ENCODE peak calls at places on chromosome 4, in seven cellular contexts. B, X, A, W, L, C and O are unnamed samples. For H3K4me1, the result is how much of the 10 kb centered on the place peaks cover.

GRCh38 chr4:158775091-158775651 is 6.3 kb downstream of the FNIP2 start:
- DNase-seq in W (no peak), C (no peak), X (no peak), B (no peak), A (no peak), L (no peak), O (no peak)

GRCh38 chr4:175290401-175290800 is 372.2 kb downstream of the ADAM29 start:
- DNase-seq in W (no peak), C (no peak), X (no peak), B (no peak), A (no peak), L (no peak), O (no peak)

GRCh38 chr4:42781325-42781724 is 111.2 kb upstream of the GRXCR1 start:
- DNase-seq in L (no peak), A (no peak), X (no peak), B (no peak), W (no peak), C (no peak), O (no peak)

GRCh38 chr4:135073389-135073788 is 871.8 kb upstream of the PABPC4L start:
- DNase-seq in A (no peak), X (no peak), W (no peak), L (no peak), B (no peak), C (no peak), O (no peak)

GRCh38 chr4:168440442-168441264 is 39.6 kb downstream of the DDX60L start:
- DNase-seq in B (no peak), A (no peak), W (no peak), L (no peak), X (peak), C (no peak), O (no peak)

GRCh38 chr4:157700898-157701694 is 471.7 kb downstream of the GASK1B start:
- DNase-seq in B (no peak), W (no peak), A (no peak), C (no peak), X (peak), L (no peak), O (no peak)

GRCh38 chr4:88286897-88287296 is 2.5 kb upstream of the PPM1K start:
- DNase-seq in B (no peak), A (no peak), W (no peak), L (no peak), C (no peak), X (no peak), O (no peak)

GRCh38 chr4:16264798-16265197 is 38.5 kb upstream of the TAPT1 start:
- DNase-seq in W (no peak), B (peak), A (no peak), X (peak), L (no peak), C (peak), O (no peak)

GRCh38 chr4:5276475-5277045 is 225.3 kb downstream of the STK32B start:
- DNase-seq in B (no peak), L (no peak), W (no peak), A (no peak), C (no peak), X (no peak), O (no peak)

GRCh38 chr4:128810871-128811570 is 1.5 kb downstream of the JADE1 start:
- DNase-seq in W (peak), X (peak), C (peak), A (peak), L (peak), B (peak), O (peak)

GRCh38 chr4:80171251-80171650 is 26.1 kb upstream of the PRDM8 start:
- DNase-seq in W (no peak), X (peak), L (no peak), B (no peak), A (no peak), C (no peak), O (no peak)

GRCh38 chr4:76950846-76951321 is 1.3 kb downstream of the SEPTIN11 start:
- DNase-seq in A (peak), X (peak), C (peak), L (peak), W (no peak), B (peak), O (no peak)

GRCh38 chr4:114400531-114400930 is 198.1 kb upstream of the UGT8 start:
- DNase-seq in L (no peak), B (no peak), X (no peak), C (no peak), A (no peak), W (no peak), O (no peak)

GRCh38 chr4:8641256-8641655 is 48.7 kb downstream of the CPZ start:
- DNase-seq in L (peak), B (no peak), X (no peak), W (no peak), C (no peak), A (no peak), O (no peak)

GRCh38 chr4:22897520-22898108 is 204.9 kb downstream of the GBA3 start:
- DNase-seq in B (peak), C (peak), W (peak), L (no peak), X (peak), A (no peak), O (peak)

GRCh38 chr4:178063568-178063967 is 621.3 kb upstream of the AGA start:
- DNase-seq in W (no peak), B (no peak), A (no peak), X (peak), L (no peak), C (no peak), O (no peak)

GRCh38 chr4:182215171-182215570 is 28.0 kb upstream of the TENM3 start:
- DNase-seq in A (no peak), B (no peak), C (no peak), X (no peak), L (no peak), W (no peak), O (no peak)

GRCh38 chr4:7761720-7762119 is 177.9 kb downstream of the AFAP1 start:
- DNase-seq in C (peak), L (peak), B (peak), A (peak), X (peak), W (peak), O (peak)

GRCh38 chr4:88533937-88534750 is 10.6 kb upstream of the PYURF start:
- DNase-seq in X (peak), B (peak), L (no peak), A (no peak), C (no peak), W (no peak), O (no peak)

GRCh38 chr4:87478732-87479250 is 50.4 kb downstream of the SPARCL1 start:
- DNase-seq in X (no peak), L (no peak), B (no peak), C (no peak), W (no peak), A (no peak), O (no peak)

GRCh38 chr4:182536221-182536620 is 293.0 kb downstream of the TENM3 start:
- DNase-seq in A (no peak), W (no peak), X (peak), L (no peak), B (peak), C (peak), O (peak)

GRCh38 chr4:106080376-106080775 is 185.1 kb downstream of the NPNT start:
- DNase-seq in X (no peak), L (no peak), C (no peak), W (no peak), B (no peak), A (no peak), O (no peak)

GRCh38 chr4:6992728-6993655 is 50.2 kb upstream of the TADA2B start:
- DNase-seq in W (peak), X (no peak), A (no peak), B (no peak), L (no peak), C (no peak), O (peak)

GRCh38 chr4:10983274-10983673 is 298.7 kb upstream of the CLNK start:
- DNase-seq in X (peak), B (no peak), L (no peak), W (no peak), C (no peak), A (no peak), O (no peak)

GRCh38 chr4:174739576-174739975 is 89.5 kb downstream of the GLRA3 start:
- DNase-seq in B (no peak), W (no peak), A (no peak), L (no peak), C (no peak), X (no peak), O (no peak)

DNA sequence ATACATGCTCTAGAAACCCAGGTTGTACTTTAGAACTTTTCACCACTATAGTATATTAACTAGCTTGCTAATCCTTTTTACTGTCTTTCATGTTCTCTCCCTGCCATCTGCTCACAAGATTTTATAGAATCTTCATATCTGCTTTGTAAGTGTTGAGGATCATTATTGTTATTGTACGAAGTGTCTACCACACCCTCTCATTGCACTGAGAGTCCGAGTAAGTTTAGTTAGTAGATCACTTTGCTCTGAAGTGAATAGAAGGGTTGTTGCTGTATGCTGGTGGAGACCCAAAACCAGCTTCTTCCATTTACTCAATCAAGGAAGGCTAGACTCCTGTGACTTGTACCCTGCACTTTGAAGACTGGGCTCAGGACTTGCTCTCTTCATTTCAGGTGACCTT is 17.1 kb downstream of the GAB1 start:
- DNase-seq in L (no peak), B (no peak), W (no peak), C (no peak), X (no peak), A (no peak), O (no peak)
- H3K4me1 ChIP-seq in L (half or more), B (half or more), W (half or more), C (under half), X (under half), A (half or more), O (under half)

DNA sequence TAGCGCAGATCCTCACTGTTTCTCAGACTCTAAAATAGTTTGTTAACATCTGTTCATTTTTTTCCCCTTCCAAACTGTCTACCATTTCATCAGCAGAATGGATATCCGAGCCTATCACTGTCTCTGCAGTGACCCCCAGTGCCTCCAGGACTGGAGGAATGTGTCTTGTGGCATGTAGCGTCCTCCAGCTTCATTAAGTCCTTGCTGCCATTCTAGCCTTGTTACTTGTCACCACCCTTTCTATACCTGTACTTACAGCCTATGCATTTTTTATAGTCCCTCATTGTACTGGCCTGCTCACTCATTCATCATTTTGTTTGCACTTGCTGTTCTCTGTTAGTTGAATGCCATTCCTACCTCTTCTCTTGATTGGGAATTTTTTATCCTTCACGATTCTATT is 179.1 kb downstream of the BMPR1B start:
- DNase-seq in B (peak), X (no peak), C (peak), W (no peak), A (no peak), L (no peak), O (no peak)
- H3K4me1 ChIP-seq in B (under half), X (under half), C (under half), W (under half), A (under half), L (under half), O (under half)

DNA sequence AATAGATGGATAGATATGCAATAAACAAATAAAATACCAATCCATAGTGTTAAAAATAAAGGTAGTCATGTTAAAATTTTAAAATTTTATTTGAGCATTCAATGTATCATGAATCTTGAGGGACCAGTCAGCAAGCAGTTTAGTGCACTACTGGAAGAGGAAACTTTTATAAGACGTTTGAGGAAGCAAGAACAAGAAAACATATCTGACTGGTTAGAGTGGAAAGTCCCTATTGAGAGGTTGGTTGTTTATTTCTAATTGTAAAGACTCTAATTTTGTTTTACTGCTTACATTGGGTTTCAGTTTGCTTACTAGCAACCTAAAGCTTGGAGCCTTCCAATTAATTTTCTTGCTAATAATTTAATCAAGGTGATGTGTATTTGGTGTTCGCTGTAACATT is 786.2 kb downstream of the RAB28 start:
- DNase-seq in W (no peak), A (no peak), X (no peak), C (no peak), B (no peak), L (no peak), O (no peak)
- H3K4me1 ChIP-seq in W (under half), A (under half), X (under half), C (under half), B (under half), L (under half), O (under half)

GRCh38 chr4:2848449-2848848 is 4.8 kb downstream of the ADD1 start:
- DNase-seq in C (no peak), W (peak), A (no peak), L (no peak), B (no peak), X (peak), O (no peak)
- H3K4me1 ChIP-seq in C (under half), W (half or more), A (half or more), L (half or more), B (under half), X (under half), O (under half)

GRCh38 chr4:153543351-153543750 is 77.2 kb downstream of the TMEM131L start:
- DNase-seq in C (no peak), X (no peak), L (no peak), A (no peak), W (no peak), B (no peak), O (no peak)
- H3K4me1 ChIP-seq in C (under half), X (under half), L (under half), A (under half), W (under half), B (under half), O (under half)

GRCh38 chr4:2483237-2483636 is 14.3 kb downstream of the RNF4 start:
- DNase-seq in B (no peak), A (no peak), C (no peak), W (no peak), L (no peak), X (no peak), O (no peak)
- H3K4me1 ChIP-seq in B (half or more), A (half or more), C (under half), W (half or more), L (half or more), X (under half), O (half or more)

DNA sequence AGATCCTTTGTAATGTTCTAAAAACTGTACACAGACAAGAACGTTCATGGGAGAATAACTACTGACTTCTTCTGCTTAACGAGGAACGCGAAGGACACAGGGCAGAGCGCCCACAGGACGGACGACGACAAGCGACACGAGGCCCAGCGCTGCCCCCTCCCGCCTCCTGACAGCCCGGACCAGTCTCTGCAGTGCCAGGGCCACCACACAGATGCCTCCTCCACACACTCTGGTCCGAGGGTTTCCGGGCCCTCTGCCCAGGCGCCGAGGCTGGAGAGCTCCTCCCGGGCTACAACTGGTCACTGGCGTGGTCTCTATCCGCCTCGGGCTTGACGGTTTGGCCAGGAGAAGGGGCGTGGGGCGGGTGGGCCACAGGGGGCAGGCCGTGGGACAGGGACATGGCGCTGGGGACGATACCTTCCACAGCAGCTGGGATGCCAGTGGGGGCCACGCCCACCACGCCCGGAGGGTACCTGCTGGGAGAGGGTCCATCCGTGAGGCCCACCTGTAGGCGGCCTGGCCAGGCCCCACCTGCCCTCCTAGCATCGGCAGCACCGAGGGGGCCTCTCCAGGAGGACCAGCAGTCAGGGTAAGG is 36.9 kb downstream of the CTBP1 start:
- DNase-seq in L (peak), B (no peak), C (no peak), X (no peak), A (peak), W (no peak), O (peak)
- H3K4me1 ChIP-seq in L (under half), B (under half), C (under half), X (under half), A (half or more), W (half or more), O (half or more)

GRCh38 chr4:184466634-184467033 is 7.7 kb downstream of the IRF2 start:
- DNase-seq in L (no peak), W (no peak), X (no peak), B (no peak), C (no peak), A (no peak), O (no peak)
- H3K4me1 ChIP-seq in L (under half), W (half or more), X (under half), B (under half), C (under half), A (half or more), O (under half)

DNA sequence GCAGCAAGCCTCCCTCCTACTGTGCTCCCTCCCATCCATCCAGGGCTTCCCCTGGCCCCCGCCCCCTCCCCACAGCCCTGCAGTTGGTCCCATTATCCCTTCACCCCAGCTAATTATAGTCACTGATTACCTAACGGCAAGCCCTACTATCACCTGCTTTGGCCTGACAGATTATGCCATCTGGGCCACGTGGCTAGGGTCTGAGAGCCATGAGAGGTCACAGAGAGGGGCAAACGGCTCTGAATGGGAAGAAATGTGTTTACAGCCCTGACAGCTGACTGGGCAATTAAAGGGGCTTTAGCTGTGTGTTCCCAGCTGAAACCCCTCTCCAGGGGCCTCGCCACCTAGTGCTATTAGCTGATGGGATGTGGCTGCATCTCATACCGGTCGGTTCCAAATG is 134.4 kb upstream of the CPEB2 start:
- DNase-seq in A (no peak), C (peak), X (peak), B (no peak), L (no peak), W (no peak), O (no peak)
- H3K4me1 ChIP-seq in A (under half), C (half or more), X (under half), B (under half), L (under half), W (under half), O (under half)